ENCODE peak calls at places on chromosomes 4 and X, in ten cellular contexts. I is WTC11, A is HepG2, K is progenitor cell of endocrine pancreas, Q is nephron progenitor cell, F is coronary artery, Z is activated B cell treated with CpG ODN at 0.5 μM for 24 hours, Y is heart right ventricle, V is BJ, B is fibroblast of lung. J is an unnamed sample.

GRCh38 chr4:37595875-37596402 is 90.2 kb downstream of the RELL1 start:
- DNase-seq in V (no peak), Z (no peak), Y (no peak), K (no peak), I (no peak), F (no peak), Q (no peak), B (no peak), A (no peak), J (no peak)

GRCh38 chr4:81493895-81494490 is 22.3 kb upstream of the RASGEF1B start:
- DNase-seq in B (no peak), I (no peak), Y (no peak), Q (no peak), V (no peak), A (no peak), F (no peak), Z (no peak), K (no peak), J (no peak)

GRCh38 chrX:132592880-132593279 is 104.0 kb upstream of the MBNL3 start:
- DNase-seq in V (no peak), Y (no peak), F (no peak), K (no peak), I (peak), A (peak), Z (no peak), Q (peak), B (no peak), J (no peak)

GRCh38 chr4:124105212-124105611 is 607.3 kb downstream of the ANKRD50 start:
- DNase-seq in I (no peak), F (no peak), A (no peak), B (peak), K (no peak), Q (no peak), Y (no peak), Z (no peak), V (no peak), J (no peak)

GRCh38 chrX:19372170-19373033 is 28.7 kb downstream of the PDHA1 start:
- DNase-seq in I (peak), A (peak), Y (peak), Z (peak), Q (peak), V (peak), K (peak), F (no peak), B (peak), J (no peak)

GRCh38 chr4:680565-680930 is 6.2 kb downstream of the MYL5 start:
- DNase-seq in K (no peak), I (no peak), Q (peak), F (no peak), Y (no peak), A (no peak), B (no peak), Z (no peak), V (no peak), J (no peak)

GRCh38 chr4:15864771-15865566 is 73.6 kb downstream of the FGFBP1 start:
- DNase-seq in Z (no peak), A (no peak), V (no peak), K (no peak), B (peak), Y (no peak), Q (no peak), I (no peak), F (no peak), J (no peak)

GRCh38 chrX:107465932-107466620 is 16.6 kb downstream of the FRMPD3 start:
- DNase-seq in K (no peak), I (no peak), B (no peak), F (no peak), Z (no peak), Y (no peak), Q (no peak), A (no peak), V (no peak), J (no peak)

GRCh38 chrX:40508560-40508959 is 72.2 kb upstream of the ATP6AP2 start:
- DNase-seq in Q (no peak), A (no peak), V (no peak), I (no peak), K (no peak), B (no peak), Y (no peak), Z (no peak), F (no peak), J (no peak)

GRCh38 chrX:47264507-47265173 is 31.8 kb downstream of the USP11 start:
- DNase-seq in V (no peak), I (no peak), B (peak), Q (no peak), Y (no peak), A (peak), F (no peak), Z (no peak), K (no peak), J (no peak)

GRCh38 chrX:149060921-149061320 is 444.2 kb downstream of the IDS start:
- DNase-seq in Z (no peak), B (peak), V (no peak), I (no peak), Y (no peak), Q (no peak), A (no peak), F (no peak), K (no peak), J (no peak)

GRCh38 chr4:73721419-73721818 is 18.9 kb upstream of the CXCL8 start:
- DNase-seq in I (no peak), Z (no peak), A (no peak), K (no peak), Y (no peak), F (no peak), V (no peak), Q (no peak), B (peak), J (no peak)

GRCh38 chr4:89306486-89307184 is 965 bp downstream of the GPRIN3 start:
- DNase-seq in K (no peak), Q (no peak), V (no peak), Z (no peak), B (no peak), Y (no peak), I (no peak), A (no peak), F (no peak), J (no peak)

GRCh38 chr4:65007841-65008439 is 598.7 kb upstream of the TECRL start:
- DNase-seq in A (peak), K (peak), Z (no peak), Q (peak), V (no peak), B (peak), I (peak), F (no peak), Y (no peak), J (no peak)

GRCh38 chr4:137952116-137952515 is 290.0 kb downstream of the SLC7A11 start:
- DNase-seq in Z (no peak), A (no peak), I (no peak), B (peak), F (no peak), Q (no peak), V (no peak), Y (no peak), K (no peak), J (no peak)

GRCh38 chr4:113979157-113979972 is at the start of gene ARSJ:
- DNase-seq in Y (peak), K (peak), A (no peak), B (peak), Q (peak), I (peak), F (peak), Z (no peak), V (no peak), J (peak)

GRCh38 chr4:65383589-65384305 is 286.5 kb downstream of the EPHA5 start:
- DNase-seq in F (no peak), B (peak), I (no peak), Y (no peak), V (no peak), K (no peak), A (no peak), Z (no peak), Q (no peak), J (no peak)

GRCh38 chr4:108264693-108265092 is 96.0 kb upstream of the LEF1 start:
- DNase-seq in A (no peak), F (no peak), Y (no peak), Q (no peak), Z (no peak), K (no peak), I (no peak), B (no peak), V (no peak), J (no peak)

GRCh38 chr4:13246107-13246506 is 238.0 kb downstream of the RAB28 start:
- DNase-seq in A (no peak), Y (no peak), Z (no peak), Q (no peak), I (no peak), B (no peak), K (no peak), F (no peak), V (no peak), J (no peak)

GRCh38 chr4:13244342-13244905 is 239.7 kb downstream of the RAB28 start:
- DNase-seq in A (no peak), I (no peak), K (no peak), F (no peak), B (no peak), Z (no peak), V (no peak), Y (no peak), Q (no peak), J (no peak)

GRCh38 chr4:13243152-13243551 is 241.0 kb downstream of the RAB28 start:
- DNase-seq in A (no peak), Z (no peak), Y (no peak), B (no peak), F (no peak), Q (no peak), K (no peak), V (no peak), I (no peak), J (no peak)

GRCh38 chr4:13248621-13249298 is 235.4 kb downstream of the RAB28 start:
- DNase-seq in I (no peak), Z (no peak), Y (no peak), V (no peak), B (peak), Q (no peak), K (no peak), F (no peak), A (peak), J (no peak)
- TF ChIP-seq CTCF in I (peak), Z (no peak), Y (peak), V (peak), B (peak), Q (no peak), K (peak), F (no peak), A (peak), J (peak)

GRCh38 chr4:177384856-177385396 is 57.3 kb downstream of the AGA start:
- DNase-seq in I (no peak), Y (no peak), V (no peak), Z (no peak), B (no peak), A (peak), F (no peak), Q (no peak), K (no peak), J (no peak)

GRCh38 chr4:177385576-177386320 is 56.5 kb downstream of the AGA start:
- DNase-seq in K (no peak), V (no peak), Y (no peak), F (no peak), Z (no peak), B (peak), A (no peak), I (no peak), Q (no peak), J (no peak)

GRCh38 chr4:177381762-177382310 is 60.4 kb downstream of the AGA start:
- DNase-seq in K (no peak), Y (no peak), B (no peak), V (no peak), Q (no peak), F (no peak), A (no peak), Z (no peak), I (no peak), J (no peak)

GRCh38 chr4:177375971-177376370 is 66.3 kb downstream of the AGA start:
- DNase-seq in Q (no peak), V (no peak), B (peak), A (no peak), Z (no peak), F (no peak), I (no peak), Y (no peak), K (no peak), J (no peak)

DNA sequence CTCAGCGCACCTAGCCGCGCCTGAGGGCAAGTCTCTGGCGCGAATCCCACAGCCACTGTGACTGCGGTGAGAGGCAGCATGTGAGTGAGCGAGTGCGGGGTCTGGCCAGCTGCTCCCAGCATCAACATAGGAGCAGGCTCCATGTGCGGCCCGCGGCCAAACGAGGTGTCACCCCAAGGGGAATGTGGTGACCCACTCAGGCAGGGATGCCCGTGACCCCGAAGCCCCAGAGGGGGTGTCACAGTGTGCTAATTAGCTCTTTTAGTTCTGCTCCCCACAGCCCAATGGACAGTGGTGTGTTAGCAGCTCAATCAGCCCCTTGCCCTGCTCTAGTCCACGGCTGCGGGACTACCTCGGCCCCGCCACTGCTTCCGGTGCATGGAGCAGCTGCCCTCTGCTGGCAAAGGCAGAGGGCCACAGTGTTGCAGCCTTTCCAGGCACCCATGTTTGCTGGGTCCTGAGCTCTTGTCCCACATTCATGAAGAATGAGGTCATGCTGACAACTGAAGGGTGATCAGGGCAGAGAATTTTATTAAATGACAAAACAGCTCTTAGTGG is 61.4 kb downstream of the AGA start:
- DNase-seq in Z (no peak), V (no peak), Y (no peak), Q (no peak), F (no peak), K (no peak), A (peak), B (no peak), I (peak), J (no peak)
- TF ChIP-seq CTCF in Z (no peak), V (no peak), Y (no peak), Q (no peak), F (no peak), K (peak), A (peak), B (no peak), I (no peak), J (peak)

GRCh38 chrX:13688772-13689518 is at the start of gene RAB9A:
- DNase-seq in A (peak), Y (peak), Z (peak), Q (peak), I (peak), B (peak), K (peak), V (no peak), F (peak), J (peak)
- TF ChIP-seq CTCF in A (no peak), Y (no peak), Z (no peak), Q (no peak), I (no peak), B (no peak), K (no peak), V (no peak), F (no peak), J (no peak)

DNA sequence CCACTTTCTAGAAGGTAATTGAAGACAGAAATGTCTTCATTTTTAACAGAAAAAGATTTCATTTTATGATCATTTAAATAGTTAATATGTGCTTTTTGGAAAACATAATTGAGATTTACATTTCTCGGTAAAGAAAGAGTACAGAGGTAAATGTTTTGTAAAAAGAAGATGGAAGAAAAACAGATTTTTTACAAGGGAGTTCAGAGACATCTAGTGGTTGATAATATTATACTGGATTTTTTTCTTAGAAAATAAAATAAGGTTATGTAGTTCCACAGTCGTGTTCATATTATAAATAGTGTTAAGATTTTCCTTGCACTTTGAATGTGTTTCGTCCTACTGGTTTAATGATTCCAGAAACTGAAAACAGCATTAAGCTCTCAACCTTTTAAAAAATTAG is 60.6 kb downstream of the SMARCA1 start:
- DNase-seq in I (no peak), Z (no peak), B (no peak), K (no peak), A (no peak), Y (no peak), Q (no peak), F (no peak), V (no peak), J (no peak)
- TF ChIP-seq CTCF in I (no peak), Z (no peak), B (no peak), K (peak), A (no peak), Y (no peak), Q (no peak), F (no peak), V (no peak), J (peak)

GRCh38 chrX:115284877-115285276 is 4.6 kb upstream of the LUZP4 start:
- DNase-seq in A (no peak), Z (no peak), I (no peak), Y (no peak), V (no peak), K (no peak), B (no peak), Q (no peak), F (no peak), J (no peak)
- TF ChIP-seq CTCF in A (no peak), Z (no peak), I (no peak), Y (no peak), V (peak), K (no peak), B (peak), Q (no peak), F (no peak), J (no peak)

GRCh38 chr4:132332932-132333722 is 816.0 kb upstream of the PCDH10 start:
- DNase-seq in I (no peak), F (no peak), K (no peak), Q (no peak), Y (no peak), A (peak), V (no peak), B (peak), Z (no peak), J (no peak)
- TF ChIP-seq CTCF in I (no peak), F (no peak), K (peak), Q (peak), Y (peak), A (no peak), V (no peak), B (peak), Z (no peak), J (peak)

GRCh38 chr4:122619583-122619982 is 1.3 kb downstream of the IL21 start:
- DNase-seq in B (no peak), K (no peak), Q (no peak), Y (no peak), A (no peak), F (no peak), Z (no peak), V (no peak), I (no peak), J (no peak)

GRCh38 chr4:122623637-122624036 is 2.8 kb upstream of the IL21 start:
- DNase-seq in B (no peak), Y (no peak), Z (no peak), V (no peak), A (no peak), K (no peak), Q (no peak), F (no peak), I (no peak), J (no peak)

GRCh38 chr4:122621010-122621616 is at the start of gene IL21:
- DNase-seq in Z (no peak), A (no peak), F (no peak), B (no peak), K (no peak), Q (no peak), Y (no peak), V (no peak), I (no peak), J (no peak)

GRCh38 chr4:122625156-122625555 is 4.3 kb upstream of the IL21 start:
- DNase-seq in A (no peak), F (no peak), I (no peak), V (no peak), Z (no peak), B (peak), K (no peak), Y (no peak), Q (no peak), J (no peak)

GRCh38 chr4:122622400-122622799 is 1.5 kb upstream of the IL21 start:
- DNase-seq in K (no peak), F (no peak), Y (no peak), Z (no peak), V (no peak), I (no peak), B (no peak), A (no peak), Q (no peak), J (no peak)
- TF ChIP-seq CTCF in K (no peak), F (no peak), Y (no peak), Z (no peak), V (no peak), I (no peak), B (no peak), A (no peak), Q (no peak), J (no peak)

DNA sequence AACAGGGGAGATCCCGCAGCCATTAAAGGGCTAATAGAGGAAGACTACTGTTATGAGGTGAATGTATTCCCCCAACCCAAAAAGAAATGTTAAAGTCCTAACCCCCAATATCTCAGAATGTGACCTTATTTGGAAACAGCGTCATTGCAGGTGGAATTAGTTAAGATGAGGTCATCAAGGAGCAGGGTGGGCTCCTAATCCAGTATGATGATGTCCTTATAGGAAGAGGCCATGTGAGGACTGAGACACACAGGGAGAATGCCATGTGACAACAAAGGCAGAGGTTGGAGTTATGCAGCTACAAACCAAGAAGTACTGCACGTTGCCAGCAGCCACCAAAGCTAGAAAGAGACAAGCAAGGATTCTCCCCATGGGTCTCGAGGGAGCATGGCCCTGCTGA is 14.3 kb downstream of the SPP1 start:
- DNase-seq in K (no peak), V (no peak), I (no peak), Y (no peak), B (no peak), Q (no peak), Z (no peak), F (no peak), A (no peak), J (no peak)
- TF ChIP-seq CTCF in K (no peak), V (no peak), I (no peak), Y (no peak), B (no peak), Q (no peak), Z (no peak), F (no peak), A (no peak), J (no peak)